ENCODE peak calls at places on chromosomes 16 and 17, in five cellular contexts. T is mucosa of descending colon, I is breast epithelium, B is colonic mucosa, R is nephron progenitor cell. S is an unnamed sample.

GRCh38 chr16:13781579-13782338 is 138.2 kb upstream of the ERCC4 start:
- DNase-seq in I (no peak), R (no peak), T (no peak), B (no peak), S (no peak)

GRCh38 chr17:82241183-82241925 is 12.5 kb downstream of the SLC16A3 start:
- DNase-seq in B (peak), R (no peak), I (peak), T (peak), S (no peak)

GRCh38 chr17:4530799-4531730 is 24.1 kb downstream of the MYBBP1A start:
- DNase-seq in T (no peak), B (no peak), R (no peak), I (no peak), S (no peak)

GRCh38 chr17:64723781-64724180 is 61.7 kb upstream of the SMURF2 start:
- DNase-seq in R (no peak), I (no peak), B (no peak), T (no peak), S (no peak)

GRCh38 chr16:72677662-72678447 is 370.1 kb downstream of the ZFHX3 start:
- DNase-seq in T (no peak), B (peak), R (no peak), I (no peak), S (no peak)

GRCh38 chr16:80570106-80570478 is 29.3 kb downstream of the DYNLRB2 start:
- DNase-seq in T (no peak), B (no peak), I (no peak), R (no peak), S (no peak)

GRCh38 chr17:3683054-3683511 is 12.9 kb downstream of the P2RX5 start:
- DNase-seq in B (no peak), T (no peak), R (peak), I (no peak), S (no peak)

GRCh38 chr16:85916141-85916890 is 17.4 kb downstream of the IRF8 start:
- DNase-seq in I (no peak), R (no peak), T (peak), B (peak), S (no peak)

GRCh38 chr16:24419709-24420108 is 119.7 kb upstream of the RBBP6 start:
- DNase-seq in B (no peak), I (no peak), R (no peak), T (no peak), S (no peak)

GRCh38 chr17:76504117-76504516 is 2.9 kb upstream of the RHBDF2 start:
- DNase-seq in T (no peak), I (no peak), R (no peak), B (no peak), S (no peak)
- TF ChIP-seq CTCF in T (no peak), I (no peak), R (no peak), B (no peak), S (no peak)

GRCh38 chr17:49603720-49604119 is 28.0 kb downstream of the NXPH3 start:
- DNase-seq in R (no peak), T (no peak), I (no peak), B (no peak), S (no peak)
- TF ChIP-seq CTCF in R (no peak), T (no peak), I (no peak), B (no peak), S (peak)

GRCh38 chr16:54245788-54246453 is 40.7 kb downstream of the IRX3 start:
- DNase-seq in R (no peak), T (no peak), I (no peak), B (no peak), S (no peak)

GRCh38 chr16:54241525-54241924 is 45.1 kb downstream of the IRX3 start:
- DNase-seq in B (no peak), R (no peak), I (no peak), T (no peak), S (no peak)

GRCh38 chr16:54246454-54246821 is 40.1 kb downstream of the IRX3 start:
- DNase-seq in R (no peak), I (no peak), B (no peak), T (no peak), S (no peak)

GRCh38 chr16:54242199-54242598 is 44.4 kb downstream of the IRX3 start:
- DNase-seq in I (no peak), T (no peak), R (no peak), B (no peak), S (no peak)

GRCh38 chr16:54244061-54244886 is 42.3 kb downstream of the IRX3 start:
- DNase-seq in I (no peak), T (no peak), B (no peak), R (peak), S (no peak)
- TF ChIP-seq CTCF in I (no peak), T (no peak), B (no peak), R (no peak), S (no peak)

GRCh38 chr17:2170023-2170422 is 115.1 kb downstream of the HIC1 start:
- DNase-seq in I (no peak), T (peak), R (no peak), B (no peak), S (no peak)
- TF ChIP-seq CTCF in I (no peak), T (no peak), R (no peak), B (peak), S (peak)

DNA sequence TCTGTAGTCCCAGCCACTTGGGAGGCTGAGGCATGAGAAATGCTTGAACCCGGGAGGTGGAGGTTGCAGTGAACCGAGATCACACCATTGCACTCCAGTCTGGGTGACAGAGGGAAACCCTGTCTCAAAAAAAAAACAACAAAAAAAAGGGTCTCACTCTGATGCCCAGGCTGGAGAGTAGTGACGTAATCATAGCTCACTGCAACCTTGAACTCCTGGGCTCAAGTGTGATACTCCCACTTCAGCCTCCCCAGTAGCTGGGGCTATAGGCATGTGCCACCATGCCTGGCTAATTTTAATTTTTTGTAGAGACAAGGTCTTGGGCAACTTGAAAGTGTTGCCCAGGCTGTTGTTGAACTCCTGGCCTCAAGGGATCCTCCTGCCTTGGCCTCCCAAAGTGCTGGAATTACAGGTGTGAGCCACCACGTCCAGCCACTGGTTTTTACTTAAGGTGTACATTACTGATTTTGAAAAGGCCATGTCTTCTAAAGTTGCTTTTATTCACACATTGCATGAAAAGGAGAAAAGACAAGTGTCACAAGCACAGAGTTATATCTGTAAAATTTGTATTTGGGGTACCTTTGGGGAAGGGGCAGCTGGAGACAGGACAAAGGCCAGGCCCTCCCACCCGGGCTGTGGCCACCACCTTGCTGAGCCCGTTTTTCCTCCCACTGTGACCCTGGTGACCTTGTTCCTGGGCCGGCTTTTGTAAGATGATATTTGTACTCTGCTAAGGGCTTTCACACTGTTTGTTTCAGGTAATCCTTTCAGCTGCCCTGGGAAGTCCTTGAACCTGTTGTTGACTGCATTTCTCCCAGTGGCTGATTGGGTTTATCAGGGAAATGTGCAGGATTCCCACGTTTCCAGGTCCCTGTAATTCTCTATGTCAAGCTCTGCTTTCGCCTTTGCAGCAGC is 11.5 kb downstream of the GPT2 start:
- DNase-seq in R (peak), I (no peak), B (no peak), T (no peak), S (no peak)
- TF ChIP-seq CTCF in R (no peak), I (no peak), B (no peak), T (no peak), S (no peak)

DNA sequence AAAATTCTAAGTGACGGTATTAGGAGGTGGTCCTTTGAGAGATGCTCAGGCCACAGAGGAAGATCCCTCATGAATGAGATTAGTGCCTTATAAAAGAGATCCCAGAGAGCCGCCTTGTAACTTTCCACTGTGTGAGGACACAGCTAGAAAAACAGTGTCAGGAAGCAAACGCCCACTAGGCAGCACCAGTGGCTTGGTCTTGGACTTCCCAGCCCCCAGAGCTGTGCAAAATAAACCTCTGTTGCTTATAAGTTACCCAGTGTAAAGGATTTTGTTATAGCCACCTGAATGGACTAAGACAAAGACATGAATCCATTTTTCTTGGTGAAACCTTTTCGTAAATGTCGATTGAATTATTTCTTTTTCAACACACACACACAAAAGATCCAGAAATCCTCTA is 141.0 kb downstream of the CBLN1 start:
- DNase-seq in T (no peak), B (no peak), I (no peak), R (no peak), S (no peak)
- TF ChIP-seq CTCF in T (no peak), B (no peak), I (no peak), R (no peak), S (no peak)

GRCh38 chr16:67445441-67445912 is 14.6 kb downstream of the HSD11B2 start:
- DNase-seq in I (no peak), B (no peak), R (no peak), T (peak), S (no peak)
- TF ChIP-seq CTCF in I (no peak), B (no peak), R (no peak), T (no peak), S (no peak)

GRCh38 chr16:49464877-49465504 is 91.4 kb downstream of the C16orf78 start:
- DNase-seq in R (peak), B (peak), I (peak), T (no peak), S (peak)
- TF ChIP-seq CTCF in R (peak), B (peak), I (no peak), T (peak), S (peak)

GRCh38 chr16:70254095-70254964 is 2.6 kb upstream of the EXOSC6 start:
- DNase-seq in B (no peak), I (no peak), T (no peak), R (no peak), S (no peak)
- TF ChIP-seq CTCF in B (no peak), I (no peak), T (no peak), R (no peak), S (peak)